ENCODE peak calls at places on chromosome 9, in four cellular contexts. One of them, this sample, is unnamed.

GRCh38 chr9:79655571-79655970 is 83.8 kb downstream of the TLE4 start:
- DNase-seq in ACHN: no peak
- DNase-seq in A172: no peak
- DNase-seq in mucosa of gallbladder: no peak
- DNase-seq in this sample: no peak

GRCh38 chr9:4334439-4334838 is 34.6 kb upstream of the GLIS3 start:
- DNase-seq in ACHN: peak; percentile 46
- DNase-seq in A172: no peak
- DNase-seq in mucosa of gallbladder: peak; percentile 86
- DNase-seq in this sample: no peak

GRCh38 chr9:18390393-18390792 is 83.6 kb upstream of the ADAMTSL1 start:
- DNase-seq in ACHN: no peak
- DNase-seq in A172: no peak
- DNase-seq in mucosa of gallbladder: peak; percentile 37
- DNase-seq in this sample: no peak

GRCh38 chr9:2765250-2765880 is 48.1 kb downstream of the KCNV2 start:
- DNase-seq in ACHN: no peak
- DNase-seq in A172: no peak
- DNase-seq in mucosa of gallbladder: no peak
- DNase-seq in this sample: no peak

GRCh38 chr9:115216873-115217272 is 98.9 kb upstream of the TNC start:
- DNase-seq in ACHN: no peak
- DNase-seq in A172: no peak
- DNase-seq in mucosa of gallbladder: no peak
- DNase-seq in this sample: no peak

GRCh38 chr9:92666236-92666635 is 3.7 kb downstream of the IPPK start:
- DNase-seq in ACHN: no peak
- DNase-seq in A172: no peak
- DNase-seq in mucosa of gallbladder: no peak
- DNase-seq in this sample: no peak

GRCh38 chr9:128733256-128733655 is 9.3 kb upstream of the ZDHHC12 start:
- DNase-seq in ACHN: peak; percentile 93
- DNase-seq in A172: peak; percentile 91
- DNase-seq in mucosa of gallbladder: peak; percentile 74
- DNase-seq in this sample: peak; percentile 93

GRCh38 chr9:97981828-97982164 is 1.3 kb upstream of the ANP32B start:
- DNase-seq in ACHN: no peak
- DNase-seq in A172: no peak
- DNase-seq in mucosa of gallbladder: no peak
- DNase-seq in this sample: peak; percentile 19

GRCh38 chr9:15211994-15212501 is 95.0 kb downstream of the TTC39B start:
- DNase-seq in ACHN: peak; percentile 60
- DNase-seq in A172: no peak
- DNase-seq in mucosa of gallbladder: no peak
- DNase-seq in this sample: no peak

GRCh38 chr9:125496313-125496838 is 210.6 kb downstream of the MAPKAP1 start:
- DNase-seq in ACHN: no peak
- DNase-seq in A172: no peak
- DNase-seq in mucosa of gallbladder: no peak
- DNase-seq in this sample: no peak

GRCh38 chr9:2199999-2200796 is 185.1 kb downstream of the SMARCA2 start:
- DNase-seq in ACHN: no peak
- DNase-seq in A172: no peak
- DNase-seq in mucosa of gallbladder: no peak
- DNase-seq in this sample: peak; percentile 5

GRCh38 chr9:82805027-82805426 is 257.9 kb downstream of the RASEF start:
- DNase-seq in ACHN: no peak
- DNase-seq in A172: no peak
- DNase-seq in mucosa of gallbladder: no peak
- DNase-seq in this sample: peak; percentile 41

This sample was measured in SJCRH30.